ENCODE peak calls at places on chromosomes 5 and 9, in six cellular contexts. P is Panc1, S is stomach, J is prostate gland, A is breast epithelium, G is GM23338. B is an unnamed sample.

GRCh38 chr5:90133941-90134340 is 275.6 kb downstream of the CETN3 start:
- DNase-seq in S (no peak), A (no peak), G (no peak), P (no peak), J (no peak), B (no peak)

GRCh38 chr5:76443399-76443798 is 40.3 kb downstream of the IQGAP2 start:
- DNase-seq in G (no peak), P (no peak), S (peak), J (no peak), A (no peak), B (no peak)

GRCh38 chr5:112245616-112246015 is 173.5 kb downstream of the EPB41L4A start:
- DNase-seq in G (peak), A (no peak), J (no peak), P (no peak), S (no peak), B (no peak)

GRCh38 chr9:34010979-34011378 is 37.7 kb downstream of the UBAP2 start:
- DNase-seq in G (no peak), A (no peak), J (no peak), P (no peak), S (no peak), B (no peak)

GRCh38 chr5:108481355-108481931 is 99.5 kb upstream of the FBXL17 start:
- DNase-seq in J (no peak), S (no peak), G (peak), P (peak), A (no peak), B (no peak)

GRCh38 chr5:149735066-149735465 is 5.0 kb downstream of the PPARGC1B start:
- DNase-seq in S (no peak), P (no peak), A (no peak), G (peak), J (no peak), B (no peak)

GRCh38 chr9:138053996-138054752 is 176.6 kb downstream of the CACNA1B start:
- DNase-seq in J (no peak), A (no peak), P (no peak), G (no peak), S (peak), B (peak)

GRCh38 chr9:128702949-128703615 is 779 bp downstream of the PKN3 start:
- DNase-seq in G (peak), J (no peak), A (no peak), P (no peak), S (no peak), B (peak)

GRCh38 chr5:123809594-123810172 is 297.7 kb downstream of the CSNK1G3 start:
- DNase-seq in P (no peak), A (no peak), J (no peak), S (no peak), G (no peak), B (no peak)

GRCh38 chr5:135119497-135119896 is 85.5 kb upstream of the PITX1 start:
- DNase-seq in J (no peak), G (no peak), S (no peak), P (no peak), A (no peak), B (peak)

GRCh38 chr5:147057051-147057450 is 177.8 kb upstream of the STK32A start:
- DNase-seq in G (no peak), S (no peak), P (no peak), J (no peak), A (no peak), B (no peak)

GRCh38 chr9:96122756-96123155 is 179.2 kb downstream of the HSD17B3 start:
- DNase-seq in S (no peak), P (no peak), J (no peak), A (no peak), G (no peak), B (no peak)

GRCh38 chr5:151040211-151040747 is 19.9 kb downstream of the GPX3 start:
- DNase-seq in S (no peak), A (no peak), G (no peak), P (no peak), J (no peak), B (peak)

GRCh38 chr9:113523421-113524141 is 60.1 kb downstream of the RGS3 start:
- DNase-seq in J (no peak), P (no peak), G (no peak), S (no peak), A (no peak), B (peak)

GRCh38 chr5:36590513-36591286 is 15.7 kb upstream of the SLC1A3 start:
- DNase-seq in P (no peak), A (no peak), S (no peak), J (no peak), G (peak), B (no peak)

GRCh38 chr5:43636076-43636475 is 33.1 kb downstream of the NNT start:
- DNase-seq in P (no peak), G (no peak), A (no peak), S (no peak), J (no peak), B (no peak)

GRCh38 chr5:43639566-43639965 is 36.6 kb downstream of the NNT start:
- DNase-seq in J (no peak), P (no peak), S (no peak), G (no peak), A (no peak), B (no peak)

GRCh38 chr5:43637416-43637815 is 34.4 kb downstream of the NNT start:
- DNase-seq in A (no peak), J (no peak), S (no peak), G (no peak), P (no peak), B (no peak)

GRCh38 chr5:43638107-43638506 is 35.1 kb downstream of the NNT start:
- DNase-seq in S (no peak), A (no peak), P (no peak), G (no peak), J (no peak), B (no peak)

GRCh38 chr5:43638556-43638955 is 35.6 kb downstream of the NNT start:
- DNase-seq in S (no peak), P (no peak), J (no peak), A (no peak), G (no peak), B (no peak)
- TF ChIP-seq POLR2AphosphoS5 in S (no peak), P (no peak), J (no peak), A (no peak), G (no peak), B (no peak)

DNA sequence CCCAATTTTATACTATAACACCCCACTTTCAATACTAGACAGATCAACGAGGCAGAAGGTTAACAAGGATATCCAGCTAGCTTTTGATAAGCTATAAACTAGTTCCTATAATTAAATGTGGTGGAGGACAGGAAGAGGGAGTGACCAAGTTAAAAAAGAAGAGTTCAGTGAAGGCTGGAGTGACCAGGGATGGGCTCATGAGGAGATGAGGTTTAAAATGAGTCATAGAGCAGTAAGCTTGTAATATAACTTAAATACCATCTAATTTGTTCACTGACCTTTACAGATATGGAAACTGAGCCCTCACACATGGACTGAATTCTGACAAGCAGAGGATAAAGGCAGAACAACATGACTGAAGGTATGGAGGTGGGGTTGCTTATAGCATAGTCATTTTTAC is 284.5 kb downstream of the SPATA31D1 start:
- DNase-seq in S (no peak), P (no peak), G (no peak), J (no peak), A (no peak), B (no peak)
- TF ChIP-seq POLR2AphosphoS5 in S (no peak), P (no peak), G (no peak), J (no peak), A (no peak), B (no peak)

GRCh38 chr5:104643320-104643719 is 1080.7 kb upstream of the NUDT12 start:
- DNase-seq in A (no peak), J (no peak), G (no peak), P (no peak), S (no peak), B (no peak)
- TF ChIP-seq POLR2AphosphoS5 in A (no peak), J (no peak), G (no peak), P (no peak), S (no peak), B (no peak)

DNA sequence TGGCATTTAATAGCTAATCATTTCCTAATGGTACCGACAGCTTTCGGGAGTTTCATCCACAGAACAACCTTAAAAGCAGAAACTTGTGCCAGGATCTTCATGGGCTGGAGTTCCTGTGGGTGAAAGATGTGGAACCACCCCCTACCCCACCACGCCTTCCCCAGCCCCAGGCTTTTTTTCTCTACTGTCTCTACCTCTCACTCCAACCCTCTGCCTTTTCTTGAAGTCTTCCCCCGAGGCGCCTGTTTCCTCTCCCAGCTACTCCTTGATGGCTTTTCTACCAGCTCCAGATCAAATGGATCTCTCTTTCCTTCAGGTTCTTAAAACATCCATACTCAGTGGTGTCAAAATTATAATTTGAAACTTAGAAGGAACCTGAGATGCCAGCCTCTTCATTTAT is 319.6 kb downstream of the PIK3R1 start:
- DNase-seq in G (no peak), S (no peak), A (no peak), P (no peak), J (no peak), B (no peak)
- TF ChIP-seq POLR2AphosphoS5 in G (no peak), S (no peak), A (no peak), P (no peak), J (no peak), B (no peak)

GRCh38 chr9:109247228-109247627 is 73.6 kb downstream of the EPB41L4B start:
- DNase-seq in P (no peak), S (no peak), J (no peak), G (no peak), A (no peak), B (no peak)

GRCh38 chr9:109249615-109250014 is 71.2 kb downstream of the EPB41L4B start:
- DNase-seq in P (no peak), A (no peak), J (no peak), S (no peak), G (peak), B (no peak)

GRCh38 chr9:109250311-109250741 is 70.5 kb downstream of the EPB41L4B start:
- DNase-seq in G (no peak), A (no peak), J (no peak), S (no peak), P (no peak), B (no peak)

GRCh38 chr9:109246533-109246932 is 74.3 kb downstream of the EPB41L4B start:
- DNase-seq in P (no peak), J (no peak), S (no peak), G (no peak), A (no peak), B (no peak)

GRCh38 chr9:109248133-109248581 is 72.7 kb downstream of the EPB41L4B start:
- DNase-seq in G (no peak), A (no peak), P (no peak), J (no peak), S (no peak), B (no peak)
- TF ChIP-seq POLR2AphosphoS5 in G (no peak), A (no peak), P (no peak), J (no peak), S (no peak), B (no peak)

DNA sequence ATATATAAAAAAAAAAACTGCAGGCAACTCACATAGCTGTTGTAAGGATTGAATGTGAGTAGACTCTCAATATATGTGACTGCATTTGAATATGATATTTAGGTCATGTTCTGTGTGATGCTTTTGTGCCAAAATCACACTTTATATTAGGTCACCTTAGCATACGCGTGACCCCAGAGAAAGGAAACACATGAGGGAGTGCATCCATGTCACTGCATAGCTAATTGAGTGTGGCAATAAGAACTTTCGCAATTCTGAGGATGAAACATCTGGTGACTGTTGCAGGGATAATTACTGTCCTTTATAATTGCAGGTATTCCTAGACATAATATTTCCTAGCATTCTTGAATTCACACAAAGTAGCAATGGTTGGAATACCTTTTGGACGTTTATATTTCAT is 459.5 kb upstream of the KLF4 start:
- DNase-seq in P (no peak), S (no peak), J (no peak), G (no peak), A (no peak), B (no peak)
- TF ChIP-seq POLR2AphosphoS5 in P (no peak), S (no peak), J (no peak), G (no peak), A (no peak), B (no peak)

GRCh38 chr5:116626272-116626723 is 51.7 kb upstream of the SEMA6A start:
- DNase-seq in J (no peak), P (no peak), A (peak), G (no peak), S (peak), B (no peak)
- TF ChIP-seq POLR2AphosphoS5 in J (peak), P (no peak), A (peak), G (no peak), S (peak), B (no peak)

GRCh38 chr9:2466703-2467102 is 154.9 kb upstream of the VLDLR start:
- DNase-seq in S (no peak), P (no peak), J (no peak), A (no peak), G (no peak), B (no peak)
- TF ChIP-seq POLR2AphosphoS5 in S (no peak), P (no peak), J (no peak), A (no peak), G (no peak), B (no peak)

DNA sequence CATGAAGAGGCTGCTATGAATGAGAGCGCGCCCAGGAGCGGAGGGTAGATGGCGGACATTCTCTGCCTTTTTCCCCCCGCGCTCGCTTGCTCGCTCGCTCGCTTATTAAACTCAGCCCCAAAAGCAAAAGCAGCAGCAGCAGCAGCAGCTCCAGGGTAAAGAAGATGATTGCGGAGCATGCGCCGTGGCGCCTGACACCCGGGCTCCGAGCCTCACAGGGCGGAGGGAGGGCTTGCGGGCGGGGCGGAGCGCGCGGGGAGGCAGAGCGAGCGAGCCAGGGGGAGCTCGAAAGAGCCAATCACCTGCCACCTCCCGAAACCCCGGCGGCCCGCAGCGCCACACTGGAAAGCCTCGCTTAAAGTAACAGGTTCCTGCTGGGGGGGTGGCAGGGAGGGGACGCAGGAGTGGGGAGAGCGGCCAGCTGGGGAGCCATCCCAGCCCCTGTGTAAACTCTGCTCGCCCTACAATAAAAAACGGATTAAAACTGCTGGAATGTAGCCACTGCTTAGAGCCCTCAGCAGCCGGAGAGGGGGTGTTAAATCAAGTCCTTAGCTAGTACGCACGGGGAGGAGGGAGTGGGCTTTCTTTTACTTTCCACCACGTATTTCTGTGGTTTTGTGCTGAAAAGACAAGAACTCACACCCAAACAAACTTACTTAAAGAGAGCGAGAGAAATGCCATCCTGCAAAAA is at the start of gene MLLT3:
- DNase-seq in G (peak), J (peak), S (peak), P (peak), A (peak), B (peak)
- TF ChIP-seq POLR2AphosphoS5 in G (peak), J (peak), S (peak), P (no peak), A (no peak), B (peak)